ENCODE peak calls at places on chromosomes 2 and 18, in ten cellular contexts. One of them, this sample, is unnamed.

GRCh38 chr2:159030674-159031380 is 62.4 kb downstream of the TANC1 start:
- DNase-seq in effector CD4-positive, alpha-beta T cell: no peak
- DNase-seq in progenitor cell of endocrine pancreas: no peak
- DNase-seq in CD4-positive, CD25-positive, alpha-beta regulatory T cell: no peak
- DNase-seq in astrocyte: peak
- DNase-seq in cardiac septum: peak
- DNase-seq in stimulated activated CD4-positive, alpha-beta T cell treated with anti-CD3 and anti-CD28 coated beads, Interleukin-15, amount 100 ng/mL, for 24 hours: no peak
- DNase-seq in LHCN-M2: peak
- DNase-seq in activated CD8-positive, alpha-beta memory T cell treated with anti-CD3 and anti-CD28 coated beads for 1 hour: no peak
- DNase-seq in right atrium auricular region: peak
- DNase-seq in this sample: peak

GRCh38 chr2:109410021-109410815 is 203.5 kb downstream of the SEPTIN10 start:
- DNase-seq in effector CD4-positive, alpha-beta T cell: no peak
- DNase-seq in progenitor cell of endocrine pancreas: no peak
- DNase-seq in CD4-positive, CD25-positive, alpha-beta regulatory T cell: no peak
- DNase-seq in astrocyte: no peak
- DNase-seq in cardiac septum: no peak
- DNase-seq in stimulated activated CD4-positive, alpha-beta T cell treated with anti-CD3 and anti-CD28 coated beads, Interleukin-15, amount 100 ng/mL, for 24 hours: no peak
- DNase-seq in LHCN-M2: no peak
- DNase-seq in activated CD8-positive, alpha-beta memory T cell treated with anti-CD3 and anti-CD28 coated beads for 1 hour: no peak
- DNase-seq in right atrium auricular region: peak
- DNase-seq in this sample: peak

GRCh38 chr2:96501886-96502810 is 3.0 kb downstream of the NEURL3 start:
- DNase-seq in effector CD4-positive, alpha-beta T cell: no peak
- DNase-seq in progenitor cell of endocrine pancreas: no peak
- DNase-seq in CD4-positive, CD25-positive, alpha-beta regulatory T cell: no peak
- DNase-seq in astrocyte: no peak
- DNase-seq in cardiac septum: no peak
- DNase-seq in stimulated activated CD4-positive, alpha-beta T cell treated with anti-CD3 and anti-CD28 coated beads, Interleukin-15, amount 100 ng/mL, for 24 hours: no peak
- DNase-seq in LHCN-M2: no peak
- DNase-seq in activated CD8-positive, alpha-beta memory T cell treated with anti-CD3 and anti-CD28 coated beads for 1 hour: no peak
- DNase-seq in right atrium auricular region: peak
- DNase-seq in this sample: no peak

GRCh38 chr18:58194028-58194427 is 150.0 kb downstream of the NEDD4L start:
- DNase-seq in effector CD4-positive, alpha-beta T cell: no peak
- DNase-seq in progenitor cell of endocrine pancreas: no peak
- DNase-seq in CD4-positive, CD25-positive, alpha-beta regulatory T cell: no peak
- DNase-seq in astrocyte: no peak
- DNase-seq in cardiac septum: no peak
- DNase-seq in stimulated activated CD4-positive, alpha-beta T cell treated with anti-CD3 and anti-CD28 coated beads, Interleukin-15, amount 100 ng/mL, for 24 hours: no peak
- DNase-seq in LHCN-M2: peak
- DNase-seq in activated CD8-positive, alpha-beta memory T cell treated with anti-CD3 and anti-CD28 coated beads for 1 hour: no peak
- DNase-seq in right atrium auricular region: no peak
- DNase-seq in this sample: no peak

GRCh38 chr2:134917958-134918517 is 584 bp upstream of the CCNT2 start:
- DNase-seq in effector CD4-positive, alpha-beta T cell: peak
- DNase-seq in progenitor cell of endocrine pancreas: peak
- DNase-seq in CD4-positive, CD25-positive, alpha-beta regulatory T cell: peak
- DNase-seq in astrocyte: no peak
- DNase-seq in cardiac septum: peak
- DNase-seq in stimulated activated CD4-positive, alpha-beta T cell treated with anti-CD3 and anti-CD28 coated beads, Interleukin-15, amount 100 ng/mL, for 24 hours: no peak
- DNase-seq in LHCN-M2: no peak
- DNase-seq in activated CD8-positive, alpha-beta memory T cell treated with anti-CD3 and anti-CD28 coated beads for 1 hour: peak
- DNase-seq in right atrium auricular region: peak
- DNase-seq in this sample: no peak

GRCh38 chr18:79321625-79322024 is 74.1 kb upstream of the NFATC1 start:
- DNase-seq in effector CD4-positive, alpha-beta T cell: no peak
- DNase-seq in progenitor cell of endocrine pancreas: no peak
- DNase-seq in CD4-positive, CD25-positive, alpha-beta regulatory T cell: no peak
- DNase-seq in astrocyte: no peak
- DNase-seq in cardiac septum: no peak
- DNase-seq in stimulated activated CD4-positive, alpha-beta T cell treated with anti-CD3 and anti-CD28 coated beads, Interleukin-15, amount 100 ng/mL, for 24 hours: no peak
- DNase-seq in LHCN-M2: no peak
- DNase-seq in activated CD8-positive, alpha-beta memory T cell treated with anti-CD3 and anti-CD28 coated beads for 1 hour: no peak
- DNase-seq in right atrium auricular region: no peak
- DNase-seq in this sample: no peak

GRCh38 chr2:222733470-222733845 is 62.0 kb downstream of the MOGAT1 start:
- DNase-seq in effector CD4-positive, alpha-beta T cell: no peak
- DNase-seq in progenitor cell of endocrine pancreas: no peak
- DNase-seq in CD4-positive, CD25-positive, alpha-beta regulatory T cell: no peak
- DNase-seq in astrocyte: no peak
- DNase-seq in cardiac septum: no peak
- DNase-seq in stimulated activated CD4-positive, alpha-beta T cell treated with anti-CD3 and anti-CD28 coated beads, Interleukin-15, amount 100 ng/mL, for 24 hours: no peak
- DNase-seq in LHCN-M2: no peak
- DNase-seq in activated CD8-positive, alpha-beta memory T cell treated with anti-CD3 and anti-CD28 coated beads for 1 hour: no peak
- DNase-seq in right atrium auricular region: no peak
- DNase-seq in this sample: no peak

GRCh38 chr2:10022886-10023662 is 20.3 kb upstream of the KLF11 start:
- DNase-seq in effector CD4-positive, alpha-beta T cell: no peak
- DNase-seq in progenitor cell of endocrine pancreas: no peak
- DNase-seq in CD4-positive, CD25-positive, alpha-beta regulatory T cell: no peak
- DNase-seq in astrocyte: no peak
- DNase-seq in cardiac septum: no peak
- DNase-seq in stimulated activated CD4-positive, alpha-beta T cell treated with anti-CD3 and anti-CD28 coated beads, Interleukin-15, amount 100 ng/mL, for 24 hours: no peak
- DNase-seq in LHCN-M2: no peak
- DNase-seq in activated CD8-positive, alpha-beta memory T cell treated with anti-CD3 and anti-CD28 coated beads for 1 hour: no peak
- DNase-seq in right atrium auricular region: no peak
- DNase-seq in this sample: no peak

GRCh38 chr2:128408349-128409305 is 90.0 kb upstream of the HS6ST1 start:
- DNase-seq in effector CD4-positive, alpha-beta T cell: no peak
- DNase-seq in progenitor cell of endocrine pancreas: peak
- DNase-seq in CD4-positive, CD25-positive, alpha-beta regulatory T cell: no peak
- DNase-seq in astrocyte: peak
- DNase-seq in cardiac septum: peak
- DNase-seq in stimulated activated CD4-positive, alpha-beta T cell treated with anti-CD3 and anti-CD28 coated beads, Interleukin-15, amount 100 ng/mL, for 24 hours: no peak
- DNase-seq in LHCN-M2: peak
- DNase-seq in activated CD8-positive, alpha-beta memory T cell treated with anti-CD3 and anti-CD28 coated beads for 1 hour: no peak
- DNase-seq in right atrium auricular region: peak
- DNase-seq in this sample: peak

GRCh38 chr2:70403267-70404053 is 101.6 kb upstream of the FAM136A start:
- DNase-seq in effector CD4-positive, alpha-beta T cell: no peak
- DNase-seq in progenitor cell of endocrine pancreas: no peak
- DNase-seq in CD4-positive, CD25-positive, alpha-beta regulatory T cell: no peak
- DNase-seq in astrocyte: no peak
- DNase-seq in cardiac septum: no peak
- DNase-seq in stimulated activated CD4-positive, alpha-beta T cell treated with anti-CD3 and anti-CD28 coated beads, Interleukin-15, amount 100 ng/mL, for 24 hours: no peak
- DNase-seq in LHCN-M2: no peak
- DNase-seq in activated CD8-positive, alpha-beta memory T cell treated with anti-CD3 and anti-CD28 coated beads for 1 hour: no peak
- DNase-seq in right atrium auricular region: no peak
- DNase-seq in this sample: peak

GRCh38 chr18:70047931-70048603 is 100.4 kb upstream of the CD226 start:
- DNase-seq in effector CD4-positive, alpha-beta T cell: no peak
- DNase-seq in progenitor cell of endocrine pancreas: no peak
- DNase-seq in CD4-positive, CD25-positive, alpha-beta regulatory T cell: no peak
- DNase-seq in astrocyte: peak
- DNase-seq in cardiac septum: no peak
- DNase-seq in stimulated activated CD4-positive, alpha-beta T cell treated with anti-CD3 and anti-CD28 coated beads, Interleukin-15, amount 100 ng/mL, for 24 hours: no peak
- DNase-seq in LHCN-M2: peak
- DNase-seq in activated CD8-positive, alpha-beta memory T cell treated with anti-CD3 and anti-CD28 coated beads for 1 hour: no peak
- DNase-seq in right atrium auricular region: no peak
- DNase-seq in this sample: no peak

GRCh38 chr2:10149684-10150083 is 27.1 kb downstream of the RRM2 start:
- DNase-seq in effector CD4-positive, alpha-beta T cell: no peak
- DNase-seq in progenitor cell of endocrine pancreas: no peak
- DNase-seq in CD4-positive, CD25-positive, alpha-beta regulatory T cell: no peak
- DNase-seq in astrocyte: no peak
- DNase-seq in cardiac septum: peak
- DNase-seq in stimulated activated CD4-positive, alpha-beta T cell treated with anti-CD3 and anti-CD28 coated beads, Interleukin-15, amount 100 ng/mL, for 24 hours: no peak
- DNase-seq in LHCN-M2: no peak
- DNase-seq in activated CD8-positive, alpha-beta memory T cell treated with anti-CD3 and anti-CD28 coated beads for 1 hour: no peak
- DNase-seq in right atrium auricular region: no peak
- DNase-seq in this sample: no peak

GRCh38 chr2:231987088-231987788 is 25.7 kb downstream of the DIS3L2 start:
- DNase-seq in effector CD4-positive, alpha-beta T cell: no peak
- DNase-seq in progenitor cell of endocrine pancreas: no peak
- DNase-seq in CD4-positive, CD25-positive, alpha-beta regulatory T cell: no peak
- DNase-seq in astrocyte: peak
- DNase-seq in cardiac septum: no peak
- DNase-seq in stimulated activated CD4-positive, alpha-beta T cell treated with anti-CD3 and anti-CD28 coated beads, Interleukin-15, amount 100 ng/mL, for 24 hours: no peak
- DNase-seq in LHCN-M2: no peak
- DNase-seq in activated CD8-positive, alpha-beta memory T cell treated with anti-CD3 and anti-CD28 coated beads for 1 hour: no peak
- DNase-seq in right atrium auricular region: no peak
- DNase-seq in this sample: no peak

GRCh38 chr2:33177627-33178026 is 230.9 kb downstream of the LTBP1 start:
- DNase-seq in effector CD4-positive, alpha-beta T cell: no peak
- DNase-seq in progenitor cell of endocrine pancreas: no peak
- DNase-seq in CD4-positive, CD25-positive, alpha-beta regulatory T cell: no peak
- DNase-seq in astrocyte: peak
- DNase-seq in cardiac septum: no peak
- DNase-seq in stimulated activated CD4-positive, alpha-beta T cell treated with anti-CD3 and anti-CD28 coated beads, Interleukin-15, amount 100 ng/mL, for 24 hours: no peak
- DNase-seq in LHCN-M2: no peak
- DNase-seq in activated CD8-positive, alpha-beta memory T cell treated with anti-CD3 and anti-CD28 coated beads for 1 hour: no peak
- DNase-seq in right atrium auricular region: no peak
- DNase-seq in this sample: no peak

GRCh38 chr2:232898592-232899541 is 28.8 kb downstream of the SNORC start:
- DNase-seq in effector CD4-positive, alpha-beta T cell: no peak
- DNase-seq in progenitor cell of endocrine pancreas: no peak
- DNase-seq in CD4-positive, CD25-positive, alpha-beta regulatory T cell: no peak
- DNase-seq in astrocyte: peak
- DNase-seq in cardiac septum: peak
- DNase-seq in stimulated activated CD4-positive, alpha-beta T cell treated with anti-CD3 and anti-CD28 coated beads, Interleukin-15, amount 100 ng/mL, for 24 hours: peak
- DNase-seq in LHCN-M2: peak
- DNase-seq in activated CD8-positive, alpha-beta memory T cell treated with anti-CD3 and anti-CD28 coated beads for 1 hour: no peak
- DNase-seq in right atrium auricular region: no peak
- DNase-seq in this sample: no peak

GRCh38 chr2:10344105-10345066 is 41.7 kb downstream of the HPCAL1 start:
- DNase-seq in effector CD4-positive, alpha-beta T cell: no peak
- DNase-seq in progenitor cell of endocrine pancreas: no peak
- DNase-seq in CD4-positive, CD25-positive, alpha-beta regulatory T cell: no peak
- DNase-seq in astrocyte: no peak
- DNase-seq in cardiac septum: no peak
- DNase-seq in stimulated activated CD4-positive, alpha-beta T cell treated with anti-CD3 and anti-CD28 coated beads, Interleukin-15, amount 100 ng/mL, for 24 hours: no peak
- DNase-seq in LHCN-M2: no peak
- DNase-seq in activated CD8-positive, alpha-beta memory T cell treated with anti-CD3 and anti-CD28 coated beads for 1 hour: no peak
- DNase-seq in right atrium auricular region: no peak
- DNase-seq in this sample: peak

This sample was measured in SJCRH30.